ENCODE peak calls at places on chromosome 21, in five cellular contexts. A is omental fat pad, M is colonic mucosa, X is tibial artery, Q is H1. B is an unnamed sample.
A peak's percentile ranks its signal among the peaks of the same experiment; 100 is the strongest.

GRCh38 chr21:29481641-29482040 is 182.9 kb downstream of the BACH1 start:
- DNase-seq in Q (no peak), M (no peak), A (no peak), X (no peak), B (no peak)

GRCh38 chr21:29017639-29018237 is 1.4 kb downstream of the RWDD2B start:
- DNase-seq in Q (no peak), A (no peak), X (no peak), M (no peak), B (no peak)

GRCh38 chr21:33069994-33070811 is at the start of gene OLIG1:
- DNase-seq in Q (peak; percentile 87), A (no peak), X (no peak), M (peak; percentile 22), B (peak; percentile 75)

GRCh38 chr21:26798856-26799751 is 46.1 kb downstream of the ADAMTS1 start:
- DNase-seq in M (no peak), X (no peak), Q (no peak), A (no peak), B (no peak)

GRCh38 chr21:44418108-44418875 is 37.0 kb upstream of the LRRC3 start:
- DNase-seq in X (peak; percentile 10), Q (no peak), A (no peak), M (no peak), B (no peak)

GRCh38 chr21:41932576-41933258 is 21.1 kb downstream of the C2CD2 start:
- DNase-seq in X (no peak), M (no peak), A (no peak), Q (no peak), B (no peak)

GRCh38 chr21:42263591-42264131 is 44.7 kb downstream of the ABCG1 start:
- DNase-seq in Q (no peak), M (no peak), X (peak; percentile 68), A (no peak), B (no peak)

GRCh38 chr21:32726742-32727477 is 903 bp downstream of the SYNJ1 start:
- DNase-seq in Q (no peak), A (no peak), X (peak; percentile 25), M (peak; percentile 53), B (peak; percentile 11)

GRCh38 chr21:44916965-44917364 is 3.7 kb downstream of the ITGB2 start:
- DNase-seq in Q (no peak), A (no peak), M (no peak), X (no peak), B (no peak)

GRCh38 chr21:41783476-41784150 is 16.8 kb upstream of the RIPK4 start:
- DNase-seq in Q (no peak), M (peak; percentile 88), X (no peak), A (no peak), B (peak; percentile 51)